ENCODE peak calls at places on chromosome 12, in five cellular contexts. O is K562, C is thyroid gland, I is testis, H is body of pancreas. U is an unnamed sample. For H3K4me1 and H3K9me3, the result is how much of the 10 kb centered on the place peaks cover.

GRCh38 chr12:105464426-105464825 is 133.9 kb downstream of the C12orf75 start:
- DNase-seq in O (no peak), C (no peak), I (no peak), H (no peak), U (no peak)

GRCh38 chr12:67910360-67911292 is 78.6 kb upstream of the IFNG-AS1 start:
- DNase-seq in O (no peak), C (no peak), I (no peak), H (no peak), U (no peak)

GRCh38 chr12:15278816-15279658 is 43.3 kb upstream of the PTPRO start:
- DNase-seq in O (no peak), C (peak), I (peak), H (peak), U (peak)

GRCh38 chr12:12551115-12551514 is 11.5 kb downstream of the DUSP16 start:
- DNase-seq in O (no peak), C (no peak), I (no peak), H (no peak), U (no peak)

GRCh38 chr12:131720921-131721320 is 10.0 kb downstream of the SFSWAP start:
- DNase-seq in O (no peak), C (no peak), I (no peak), H (no peak), U (no peak)

GRCh38 chr12:117622087-117622486 is 260.7 kb upstream of the NOS1 start:
- DNase-seq in O (no peak), C (no peak), I (no peak), H (no peak), U (no peak)

GRCh38 chr12:17642340-17642650 is 447.7 kb downstream of the RERGL start:
- DNase-seq in O (no peak), C (no peak), I (no peak), H (no peak), U (no peak)

GRCh38 chr12:65313704-65314317 is 35.3 kb downstream of the MSRB3 start:
- DNase-seq in O (peak), C (no peak), I (no peak), H (no peak), U (no peak)

GRCh38 chr12:91778938-91779400 is 366.7 kb downstream of the BTG1 start:
- DNase-seq in O (peak), C (no peak), I (no peak), H (peak), U (no peak)

GRCh38 chr12:68416826-68417225 is 84.7 kb upstream of the MDM1 start:
- DNase-seq in O (no peak), C (no peak), I (no peak), H (no peak), U (no peak)

GRCh38 chr12:53173085-53173715 is 7.3 kb upstream of the ZNF740 start:
- DNase-seq in O (no peak), C (no peak), I (no peak), H (no peak), U (no peak)

GRCh38 chr12:26869908-26870459 is 37.0 kb upstream of the ITPR2 start:
- DNase-seq in O (no peak), C (no peak), I (no peak), H (no peak), U (no peak)

GRCh38 chr12:65923228-65923627 is 98.9 kb downstream of the HMGA2 start:
- DNase-seq in O (no peak), C (no peak), I (no peak), H (no peak), U (no peak)

GRCh38 chr12:97560359-97560758 is 97.8 kb downstream of the RMST start:
- DNase-seq in O (no peak), C (no peak), I (no peak), H (no peak), U (no peak)

GRCh38 chr12:97556201-97556824 is 93.7 kb downstream of the RMST start:
- DNase-seq in O (no peak), C (peak), I (no peak), H (no peak), U (no peak)

GRCh38 chr12:97560766-97561165 is 98.2 kb downstream of the RMST start:
- DNase-seq in O (no peak), C (no peak), I (no peak), H (no peak), U (no peak)

GRCh38 chr12:97557116-97557515 is 94.5 kb downstream of the RMST start:
- DNase-seq in O (no peak), C (no peak), I (no peak), H (no peak), U (no peak)

GRCh38 chr12:97561321-97562230 is 99.0 kb downstream of the RMST start:
- DNase-seq in O (no peak), C (peak), I (no peak), H (no peak), U (no peak)
- H3K4me1 ChIP-seq in O (under half), C (half or more), I (under half), H (under half), U (under half)

DNA sequence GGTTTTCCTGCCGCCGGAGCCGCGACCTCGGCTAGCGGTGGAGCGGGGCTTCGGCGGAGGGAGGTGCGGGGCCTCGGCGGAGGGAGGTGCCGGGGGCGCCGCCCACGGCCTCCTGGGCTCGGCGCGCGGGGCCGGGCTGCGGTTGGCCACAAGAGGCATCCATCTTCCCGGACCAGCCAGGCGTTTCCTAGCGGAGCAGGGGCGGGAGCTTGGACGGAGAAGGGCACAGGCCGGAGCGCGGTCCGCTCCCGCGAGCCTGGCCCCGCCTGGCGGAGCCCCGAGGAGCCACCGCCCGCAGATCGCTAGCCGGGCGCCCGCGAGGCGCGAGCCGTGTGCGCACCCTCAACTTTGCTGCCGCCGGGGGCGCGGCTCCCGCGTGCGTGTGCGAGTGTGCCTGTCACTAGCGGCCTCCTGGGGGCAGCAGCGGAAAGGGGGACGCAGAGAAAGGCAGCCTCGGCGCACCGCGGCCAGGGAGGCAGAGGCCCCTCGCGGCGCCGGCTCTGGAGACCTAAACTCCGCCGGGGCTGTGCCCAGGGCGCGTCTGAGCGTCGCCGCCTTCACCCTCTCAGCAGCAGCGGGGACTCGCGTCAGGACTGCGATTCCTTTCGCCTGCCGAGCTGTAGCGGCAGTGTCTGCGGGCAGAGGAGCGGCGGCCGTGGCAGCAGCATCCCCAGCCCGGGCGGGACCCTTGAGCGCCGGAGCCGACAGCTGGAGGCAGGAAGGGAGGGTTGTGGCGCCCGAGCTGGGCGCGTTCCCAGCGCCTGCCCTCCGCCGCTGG is 698 bp upstream of the SRGAP1 start:
- DNase-seq in O (peak), C (peak), I (peak), H (peak), U (peak)
- TF ChIP-seq POLR2A in O (no peak), C (peak), I (no peak), H (peak), U (peak)

DNA sequence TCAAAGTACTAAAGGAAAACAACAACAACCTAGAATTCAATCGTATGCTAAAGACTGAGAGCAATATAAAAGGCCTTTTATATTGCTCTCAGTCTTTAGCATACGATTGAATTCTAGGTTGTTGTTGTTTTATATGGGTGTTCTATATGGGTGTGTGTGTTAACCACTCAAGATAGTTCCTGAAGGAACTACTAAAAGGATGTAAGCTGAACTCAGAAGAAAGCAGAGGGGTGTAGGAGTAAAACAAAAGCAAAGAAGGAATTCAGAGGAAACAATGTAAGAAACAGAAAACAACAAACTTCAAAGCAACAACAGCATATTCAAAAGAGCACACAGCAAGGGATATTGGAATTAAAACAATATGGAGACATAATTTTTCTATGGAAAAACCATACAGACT is 5.4 kb downstream of the ZNF891 start:
- DNase-seq in O (no peak), C (no peak), I (no peak), H (no peak), U (no peak)
- H3K9me3 ChIP-seq in O (under half), C (under half), I (under half), H (half or more), U (half or more)

GRCh38 chr12:127240249-127240929 is 1026.6 kb upstream of the TMEM132C start:
- DNase-seq in O (no peak), C (no peak), I (no peak), H (no peak), U (no peak)
- H3K4me1 ChIP-seq in O (under half), C (under half), I (under half), H (under half), U (under half)

GRCh38 chr12:62603061-62603810 is 136.6 kb downstream of the MON2 start:
- DNase-seq in O (peak), C (peak), I (peak), H (peak), U (peak)
- TF ChIP-seq POLR2A in O (peak), C (peak), I (peak), H (peak), U (peak)